ENCODE peak calls at places on chromosome 18, in seven cellular contexts. Z, T, D, M, I, E and H are unnamed samples.

GRCh38 chr18:39751161-39751560 is 2185.6 kb upstream of the CELF4 start:
- DNase-seq in Z (peak), D (no peak), T (no peak), M (no peak), I (no peak), E (no peak), H (no peak)

GRCh38 chr18:48119204-48119603 is 188.7 kb upstream of the SMAD2 start:
- DNase-seq in Z (no peak), D (no peak), M (no peak), T (no peak), E (no peak), I (no peak), H (no peak)

GRCh38 chr18:77547757-77548156 is 298.1 kb downstream of the GALR1 start:
- DNase-seq in Z (no peak), T (no peak), M (no peak), E (no peak), D (no peak), I (peak), H (no peak)

GRCh38 chr18:7272268-7273049 is 41.6 kb downstream of the LRRC30 start:
- DNase-seq in M (peak), Z (peak), I (peak), E (no peak), D (peak), T (peak), H (no peak)

GRCh38 chr18:25875574-25875973 is 214.8 kb downstream of the SS18 start:
- DNase-seq in Z (no peak), T (no peak), D (no peak), E (no peak), M (no peak), I (no peak), H (no peak)

GRCh38 chr18:62024983-62025382 is 132.2 kb upstream of the RNF152 start:
- DNase-seq in T (no peak), Z (no peak), D (no peak), M (no peak), I (no peak), E (no peak), H (no peak)

GRCh38 chr18:58105206-58105907 is 61.3 kb downstream of the NEDD4L start:
- DNase-seq in Z (no peak), E (no peak), M (no peak), D (no peak), T (no peak), I (no peak), H (no peak)

GRCh38 chr18:36386150-36386920 is 88.8 kb downstream of the FHOD3 start:
- DNase-seq in Z (no peak), E (no peak), D (no peak), I (no peak), T (no peak), M (no peak), H (no peak)

GRCh38 chr18:27120246-27120645 is 64.9 kb downstream of the CHST9 start:
- DNase-seq in I (no peak), Z (no peak), M (no peak), T (no peak), D (no peak), E (no peak), H (no peak)

GRCh38 chr18:79857082-79857661 is 59.4 kb downstream of the KCNG2 start:
- DNase-seq in Z (no peak), E (no peak), T (peak), I (no peak), D (no peak), M (peak), H (no peak)

GRCh38 chr18:47184419-47185050 is 8.4 kb upstream of the IER3IP1 start:
- DNase-seq in T (no peak), I (no peak), M (peak), D (no peak), Z (no peak), E (peak), H (peak)

GRCh38 chr18:75811156-75811555 is 383.7 kb upstream of the SMIM21 start:
- DNase-seq in T (no peak), I (no peak), D (no peak), Z (peak), E (no peak), M (no peak), H (no peak)

GRCh38 chr18:45335644-45336043 is 279.6 kb upstream of the SLC14A2 start:
- DNase-seq in I (no peak), D (no peak), M (no peak), T (no peak), E (no peak), Z (peak), H (no peak)

GRCh38 chr18:63465059-63465458 is 11.7 kb upstream of the SERPINB5 start:
- DNase-seq in I (no peak), M (no peak), T (no peak), Z (no peak), D (no peak), E (no peak), H (no peak)

GRCh38 chr18:22005191-22005824 is 164.1 kb upstream of the GATA6 start:
- DNase-seq in D (no peak), E (no peak), M (no peak), I (peak), Z (peak), T (no peak), H (no peak)

GRCh38 chr18:76099931-76100457 is 395.0 kb downstream of the ZNF516 start:
- DNase-seq in Z (no peak), D (no peak), T (no peak), I (no peak), E (no peak), M (no peak), H (no peak)

GRCh38 chr18:63356272-63356896 is 10.6 kb downstream of the KDSR start:
- DNase-seq in T (no peak), D (no peak), I (no peak), M (no peak), Z (no peak), E (no peak), H (no peak)

GRCh38 chr18:37564796-37565137 is 831 bp downstream of the CELF4 start:
- DNase-seq in D (no peak), I (peak), T (no peak), Z (peak), M (peak), E (no peak), H (no peak)

GRCh38 chr18:24413148-24413547 is 13.3 kb upstream of the IMPACT start:
- DNase-seq in T (no peak), E (no peak), I (no peak), Z (no peak), D (no peak), M (no peak), H (no peak)

GRCh38 chr18:76486029-76486428 is 9.0 kb downstream of the ZNF516 start:
- DNase-seq in T (no peak), I (no peak), D (no peak), E (no peak), Z (no peak), M (no peak), H (peak)

GRCh38 chr18:57959278-57959677 is 84.7 kb upstream of the NEDD4L start:
- DNase-seq in T (peak), Z (no peak), I (no peak), D (peak), M (peak), E (peak), H (peak)

GRCh38 chr18:61954347-61954746 is 61.5 kb upstream of the RNF152 start:
- DNase-seq in D (no peak), E (no peak), T (no peak), I (no peak), M (no peak), Z (no peak), H (no peak)

GRCh38 chr18:903703-904102 is 968 bp upstream of the ADCYAP1 start:
- DNase-seq in Z (peak), I (no peak), M (peak), E (no peak), D (no peak), T (no peak), H (peak)

GRCh38 chr18:80159713-80160636 is 50.9 kb downstream of the ADNP2 start:
- DNase-seq in T (no peak), Z (no peak), I (no peak), M (peak), D (no peak), E (no peak), H (peak)

GRCh38 chr18:7872569-7872968 is 305.5 kb downstream of the PTPRM start:
- DNase-seq in I (no peak), D (peak), M (no peak), Z (no peak), T (peak), E (no peak), H (no peak)

GRCh38 chr18:40925071-40925541 is 1029.9 kb upstream of the PIK3C3 start:
- DNase-seq in M (no peak), I (no peak), T (no peak), Z (no peak), E (no peak), D (no peak), H (no peak)

GRCh38 chr18:565562-566061 is 14.6 kb upstream of the CETN1 start:
- DNase-seq in Z (no peak), E (no peak), T (no peak), D (no peak), I (no peak), M (no peak), H (no peak)

GRCh38 chr18:62763101-62763521 is 47.8 kb downstream of the PHLPP1 start:
- DNase-seq in I (no peak), E (no peak), D (no peak), M (no peak), Z (no peak), T (no peak), H (peak)

GRCh38 chr18:55317322-55317721 is 270.7 kb downstream of the TCF4 start:
- DNase-seq in E (no peak), M (no peak), Z (no peak), T (no peak), D (no peak), I (no peak), H (no peak)

GRCh38 chr18:55319517-55319905 is 268.5 kb downstream of the TCF4 start:
- DNase-seq in M (no peak), T (no peak), E (no peak), I (no peak), Z (no peak), D (no peak), H (no peak)

GRCh38 chr18:55320399-55321255 is 267.4 kb downstream of the TCF4 start:
- DNase-seq in I (no peak), Z (no peak), T (no peak), E (peak), M (no peak), D (no peak), H (peak)

GRCh38 chr18:55317832-55318231 is 270.2 kb downstream of the TCF4 start:
- DNase-seq in I (no peak), M (no peak), D (no peak), E (no peak), T (no peak), Z (no peak), H (peak)

DNA sequence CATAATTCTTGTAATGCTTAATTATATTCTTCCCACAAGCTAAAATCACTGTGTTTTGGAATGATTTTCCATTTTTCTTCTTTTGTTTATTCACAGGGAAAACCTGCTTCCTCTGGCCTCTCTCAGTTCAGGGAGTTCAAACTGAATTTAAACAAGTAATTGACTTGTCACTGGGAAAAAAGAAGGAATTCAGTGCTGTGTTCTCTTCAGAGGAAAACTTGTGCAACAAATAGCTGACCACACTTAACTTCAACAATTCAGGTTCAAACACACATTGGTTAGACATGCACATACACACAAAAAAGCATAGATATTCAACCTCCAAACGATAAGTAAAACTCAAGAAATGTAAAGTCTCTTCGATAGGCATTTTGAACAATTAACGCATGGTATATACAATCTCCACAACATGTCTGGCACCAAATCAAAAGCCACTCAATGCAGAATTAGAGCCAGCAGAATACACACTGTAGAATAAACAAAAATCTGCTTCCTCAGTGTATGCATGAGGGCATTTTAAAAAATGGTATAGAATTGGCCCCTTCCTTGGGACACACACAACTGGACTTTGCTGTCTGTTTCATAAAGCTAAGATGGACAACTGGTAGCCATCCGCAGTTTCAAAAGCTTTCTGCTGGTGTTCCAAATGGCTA is 269.0 kb downstream of the TCF4 start:
- DNase-seq in E (no peak), Z (no peak), D (no peak), I (no peak), M (no peak), T (no peak), H (no peak)
- H3K4me3 ChIP-seq in E (peak), Z (peak), D (peak), I (peak), M (no peak), T (no peak), H (peak)

GRCh38 chr18:34809697-34810096 is 99.6 kb downstream of the DTNA start:
- DNase-seq in Z (no peak), T (no peak), D (peak), I (peak), E (no peak), M (peak), H (peak)
- TF ChIP-seq CTCF in Z (peak), T (no peak), D (no peak), I (peak), E (peak), M (peak), H (peak)

GRCh38 chr18:2597639-2598038 is 26.3 kb downstream of the NDC80 start:
- DNase-seq in Z (no peak), I (no peak), T (no peak), M (no peak), E (no peak), D (no peak), H (no peak)

GRCh38 chr18:2606335-2606734 is 35.0 kb downstream of the NDC80 start:
- DNase-seq in E (no peak), M (no peak), D (no peak), Z (no peak), I (no peak), T (no peak), H (no peak)

DNA sequence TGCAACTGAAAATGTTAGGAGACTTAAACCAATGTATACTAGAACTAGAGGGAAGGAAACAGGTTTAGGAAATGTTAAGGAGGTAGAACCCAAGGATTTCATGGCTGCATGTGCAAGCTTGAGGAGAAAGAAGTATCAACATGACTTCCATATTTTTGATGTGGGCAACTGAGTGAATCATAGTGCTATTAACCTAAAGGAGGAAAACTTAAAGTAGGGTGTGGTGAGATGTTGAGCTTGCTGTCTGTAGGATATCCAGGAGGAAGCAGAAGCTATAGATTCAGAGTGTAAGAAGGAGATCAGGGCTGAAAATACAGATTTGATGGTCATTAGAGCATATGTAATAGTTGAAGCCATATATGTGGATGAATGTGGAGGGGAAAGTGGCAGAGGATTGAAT is 31.5 kb downstream of the NDC80 start:
- DNase-seq in Z (no peak), T (no peak), I (no peak), D (no peak), E (no peak), M (no peak), H (no peak)
- H3K4me3 ChIP-seq in Z (no peak), T (no peak), I (no peak), D (no peak), E (no peak), M (no peak), H (no peak)

GRCh38 chr18:49206717-49207116 is 253.7 kb downstream of the DYM start:
- DNase-seq in Z (no peak), D (no peak), I (no peak), E (peak), T (no peak), M (peak), H (no peak)
- TF ChIP-seq CTCF in Z (peak), D (no peak), I (no peak), E (no peak), T (no peak), M (no peak), H (no peak)

GRCh38 chr18:30622635-30623034 is 419.9 kb downstream of the DSC3 start:
- DNase-seq in E (no peak), Z (no peak), M (no peak), D (no peak), I (no peak), T (no peak), H (no peak)

GRCh38 chr18:30625961-30626360 is 416.6 kb downstream of the DSC3 start:
- DNase-seq in E (no peak), I (no peak), T (no peak), Z (no peak), M (no peak), D (no peak), H (no peak)

GRCh38 chr18:30618567-30618966 is 424.0 kb downstream of the DSC3 start:
- DNase-seq in T (no peak), I (no peak), D (no peak), M (no peak), Z (no peak), E (no peak), H (no peak)

GRCh38 chr18:30622104-30622503 is 420.4 kb downstream of the DSC3 start:
- DNase-seq in T (no peak), D (no peak), Z (no peak), E (no peak), I (no peak), M (no peak), H (no peak)

GRCh38 chr18:30623401-30624065 is 419.0 kb downstream of the DSC3 start:
- DNase-seq in I (no peak), Z (peak), E (no peak), M (no peak), D (no peak), T (no peak), H (no peak)
- H3K4me3 ChIP-seq in I (no peak), Z (no peak), E (no peak), M (no peak), D (no peak), T (no peak), H (no peak)

GRCh38 chr18:13151656-13152055 is 66.9 kb upstream of the LDLRAD4 start:
- DNase-seq in D (no peak), I (no peak), M (no peak), Z (no peak), T (no peak), E (no peak), H (no peak)
- TF ChIP-seq CTCF in D (no peak), I (no peak), M (no peak), Z (no peak), T (no peak), E (no peak), H (no peak)

DNA sequence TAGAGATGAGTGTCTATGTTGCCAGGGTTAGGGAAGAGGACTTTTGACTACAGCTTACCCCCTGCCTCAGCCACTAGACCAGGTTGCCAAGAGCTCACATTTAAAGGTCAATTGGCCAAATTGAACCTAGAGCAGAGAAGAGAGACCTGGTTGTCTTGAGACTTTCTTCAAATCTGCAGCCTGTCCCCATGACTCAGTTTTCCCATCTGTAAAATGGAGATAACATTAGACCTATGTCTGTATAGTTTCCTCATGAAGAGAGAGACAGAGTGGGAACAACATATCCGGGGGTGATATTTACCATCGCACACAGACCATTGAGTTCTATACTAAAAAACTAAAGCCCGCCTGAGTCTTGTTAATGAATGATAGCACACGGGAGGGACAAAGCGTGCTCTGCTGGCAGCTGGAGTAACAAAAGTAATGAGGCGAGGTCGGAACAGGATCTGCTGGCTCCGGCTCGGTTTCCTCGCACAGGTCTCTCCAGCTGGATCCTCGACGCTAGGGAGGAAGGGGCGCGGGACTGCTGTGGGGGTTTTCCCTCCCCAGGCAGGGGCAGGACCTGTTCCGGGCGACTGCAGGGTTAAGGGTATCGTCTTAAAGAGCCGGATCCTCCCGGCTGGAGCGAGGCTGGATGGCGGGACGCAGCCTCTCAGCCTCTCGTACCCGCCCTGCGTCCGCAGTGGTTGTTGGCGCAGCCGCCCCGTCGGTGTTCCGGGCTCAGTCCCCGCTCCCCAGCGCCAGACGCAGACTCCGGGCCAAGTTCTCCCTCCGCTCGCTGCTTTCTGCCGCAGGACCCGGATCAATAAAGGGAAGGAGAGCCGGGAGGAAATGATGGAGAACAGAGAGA is 1.4 kb upstream of the LIPG start:
- DNase-seq in E (no peak), M (no peak), Z (no peak), T (no peak), I (no peak), D (peak), H (no peak)
- H3K4me3 ChIP-seq in E (no peak), M (no peak), Z (peak), T (peak), I (peak), D (peak), H (no peak)

DNA sequence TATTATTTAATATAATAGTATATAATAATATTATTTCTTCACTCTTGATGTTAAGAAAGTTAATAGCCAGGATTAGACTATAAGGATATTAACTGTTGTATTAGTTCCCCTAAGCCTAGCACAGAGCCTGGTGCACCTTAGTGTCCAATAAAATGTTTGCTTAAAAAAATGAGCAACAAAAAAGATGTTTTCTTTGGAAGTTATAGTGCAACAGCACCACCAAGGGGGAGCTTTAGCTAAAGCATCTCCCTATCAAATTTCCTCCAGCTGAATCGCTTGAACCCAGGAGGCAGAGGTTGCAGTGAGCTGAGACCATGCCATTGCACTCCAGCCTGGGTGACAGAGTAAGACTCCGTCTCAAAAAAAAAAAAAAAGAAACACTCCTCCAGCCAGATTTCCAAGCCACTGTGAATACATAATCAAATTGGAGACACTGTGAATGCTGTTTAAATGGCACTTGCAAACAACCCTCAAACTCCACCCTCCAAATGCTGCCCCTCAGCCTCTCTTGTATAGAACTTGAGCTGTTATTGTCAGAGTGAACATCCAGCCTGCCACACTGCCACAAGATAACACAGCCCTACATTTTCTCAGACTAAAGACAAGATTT is 221.9 kb downstream of the DYM start:
- DNase-seq in Z (peak), D (no peak), M (peak), E (peak), T (no peak), I (no peak), H (peak)
- TF ChIP-seq CTCF in Z (peak), D (peak), M (peak), E (peak), T (peak), I (no peak), H (peak)

DNA sequence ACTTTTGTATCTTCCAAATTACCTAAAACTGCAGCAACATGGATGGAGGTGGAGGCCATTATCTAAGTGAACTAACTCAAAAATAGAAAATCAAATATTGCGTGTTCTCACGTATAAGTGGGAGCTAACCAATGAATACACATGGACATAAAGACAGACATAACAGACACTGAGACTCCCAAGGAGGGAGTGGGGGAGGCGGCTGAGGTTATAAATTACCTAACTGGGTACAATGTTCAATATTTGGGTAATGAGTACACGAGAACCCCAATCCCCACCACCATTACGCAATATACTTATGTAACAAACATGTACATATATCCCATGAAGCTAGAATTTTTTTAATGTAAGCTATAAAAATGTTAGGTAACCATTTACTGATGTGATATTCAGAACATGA is 119.8 kb downstream of the RTTN start:
- DNase-seq in M (peak), E (no peak), I (no peak), T (no peak), Z (no peak), D (no peak), H (no peak)
- H3K4me3 ChIP-seq in M (no peak), E (no peak), I (no peak), T (no peak), Z (no peak), D (no peak), H (no peak)